ENCODE peak calls at places on chromosomes 2 and 18, in nine cellular contexts. G is transverse colon, H is HCT116, I is stomach, O is GM23338, A is suprapubic skin, M is endothelial cell of umbilical vein, J is spleen, U is breast epithelium. N is an unnamed sample.

GRCh38 chr2:229980440-229981184 is 58.3 kb downstream of the FBXO36 start:
- DNase-seq in H (no peak), M (peak; percentile 90), A (no peak), G (peak; percentile 25), U (no peak), J (peak; percentile 40), O (peak; percentile 67), I (peak; percentile 72), N (peak; percentile 90)

GRCh38 chr18:46622999-46623398 is 34.0 kb downstream of the LOXHD1 start:
- DNase-seq in A (no peak), J (no peak), H (no peak), U (no peak), I (no peak), M (no peak), G (no peak), O (no peak), N (no peak)

GRCh38 chr2:119823734-119824334 is 64.1 kb downstream of the PTPN4 start:
- DNase-seq in J (no peak), H (no peak), I (no peak), G (no peak), M (peak; percentile 65), O (peak; percentile 70), U (no peak), A (no peak), N (no peak)

GRCh38 chr2:26457695-26458364 is 20.1 kb downstream of the OTOF start:
- DNase-seq in U (peak; percentile 43), M (no peak), I (no peak), O (no peak), G (no peak), J (peak; percentile 64), A (no peak), H (no peak), N (no peak)

GRCh38 chr2:113218283-113219091 is 44.7 kb downstream of the PSD4 start:
- DNase-seq in G (peak; percentile 83), U (no peak), I (no peak), A (no peak), J (no peak), H (no peak), O (no peak), M (no peak), N (no peak)

GRCh38 chr18:44321868-44322590 is 358.7 kb upstream of the SETBP1 start:
- DNase-seq in U (no peak), G (no peak), O (no peak), J (no peak), A (no peak), H (no peak), M (no peak), I (no peak), N (no peak)

GRCh38 chr2:134260726-134261125 is 6.9 kb downstream of the MGAT5 start:
- DNase-seq in J (no peak), A (no peak), H (no peak), G (no peak), O (no peak), U (no peak), M (no peak), I (no peak), N (no peak)

GRCh38 chr2:228987441-228988155 is 283.5 kb downstream of the PID1 start:
- DNase-seq in M (no peak), A (no peak), I (no peak), U (no peak), H (no peak), G (no peak), O (no peak), J (no peak), N (no peak)

GRCh38 chr2:66236816-66237469 is 198.0 kb upstream of the MEIS1 start:
- DNase-seq in M (no peak), G (no peak), A (no peak), U (no peak), H (no peak), O (no peak), J (no peak), I (no peak), N (no peak)

GRCh38 chr2:207258191-207258991 is 92.6 kb upstream of the KLF7 start:
- DNase-seq in I (peak; percentile 61), O (no peak), J (no peak), H (no peak), M (peak; percentile 90), U (peak; percentile 67), A (no peak), G (peak; percentile 78), N (peak; percentile 84)

GRCh38 chr2:85713836-85714235 is 19.7 kb downstream of the GNLY start:
- DNase-seq in I (no peak), A (no peak), M (no peak), J (no peak), U (no peak), H (no peak), G (no peak), O (no peak), N (no peak)

GRCh38 chr2:165905854-165906253 is 47.7 kb downstream of the TTC21B start:
- DNase-seq in I (no peak), U (no peak), A (no peak), H (no peak), G (no peak), O (no peak), M (peak; percentile 75), J (no peak), N (no peak)

DNA sequence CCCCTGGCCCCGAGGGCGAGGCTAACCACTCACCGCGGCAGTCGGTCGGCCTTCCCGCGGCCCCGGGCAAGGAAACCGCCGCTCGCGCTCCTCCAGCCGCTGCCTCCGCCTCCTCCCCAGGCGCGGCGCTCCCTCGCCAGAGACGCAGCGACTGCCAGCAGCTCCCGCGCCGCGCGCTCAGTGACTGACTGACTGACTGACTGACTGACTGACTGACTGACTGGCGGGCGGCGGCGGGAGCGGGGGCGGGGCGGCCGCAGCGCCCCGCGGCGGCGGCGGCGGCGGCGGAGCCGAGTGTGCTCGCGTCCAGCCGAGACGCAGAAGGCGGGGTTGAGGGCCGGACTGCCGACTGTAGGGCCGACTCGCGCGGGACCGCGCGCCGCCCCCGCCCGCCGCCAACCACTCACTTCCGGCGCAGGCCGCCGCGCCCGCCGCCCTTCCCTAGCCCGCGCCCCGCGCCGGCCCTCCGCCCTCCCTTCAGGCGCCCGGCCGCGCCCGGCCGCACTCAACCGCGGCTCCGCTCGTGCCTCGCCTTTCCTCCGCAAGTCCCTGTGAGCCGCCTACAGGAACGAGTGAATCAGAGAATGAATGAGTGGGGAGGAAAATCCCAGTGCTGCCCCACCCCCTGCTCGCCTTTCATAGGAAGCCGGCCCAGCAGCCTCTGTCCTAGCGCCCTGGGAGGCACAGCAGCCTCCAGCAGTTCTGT is at the start of gene RAPH1:
- DNase-seq in O (peak; percentile 87), G (peak; percentile 90), U (peak; percentile 78), H (peak; percentile 57), A (peak; percentile 87), J (peak; percentile 88), I (peak; percentile 87), M (peak; percentile 85), N (peak; percentile 83)
- TF ChIP-seq POLR2AphosphoS5 in O (peak; percentile 67), G (peak; percentile 76), U (peak; percentile 26), H (peak; percentile 82), A (no peak), J (peak; percentile 81), I (peak; percentile 64), M (peak; percentile 91), N (peak; percentile 14)

GRCh38 chr2:205024822-205025518 is 479.7 kb downstream of the PARD3B start:
- DNase-seq in G (peak; percentile 13), O (no peak), H (peak; percentile 47), M (peak; percentile 96), J (no peak), A (no peak), I (peak; percentile 25), U (no peak), N (no peak)
- TF ChIP-seq POLR2AphosphoS5 in G (peak; percentile 55), O (no peak), H (no peak), M (peak; percentile 67), J (no peak), A (no peak), I (peak; percentile 89), U (no peak), N (no peak)

DNA sequence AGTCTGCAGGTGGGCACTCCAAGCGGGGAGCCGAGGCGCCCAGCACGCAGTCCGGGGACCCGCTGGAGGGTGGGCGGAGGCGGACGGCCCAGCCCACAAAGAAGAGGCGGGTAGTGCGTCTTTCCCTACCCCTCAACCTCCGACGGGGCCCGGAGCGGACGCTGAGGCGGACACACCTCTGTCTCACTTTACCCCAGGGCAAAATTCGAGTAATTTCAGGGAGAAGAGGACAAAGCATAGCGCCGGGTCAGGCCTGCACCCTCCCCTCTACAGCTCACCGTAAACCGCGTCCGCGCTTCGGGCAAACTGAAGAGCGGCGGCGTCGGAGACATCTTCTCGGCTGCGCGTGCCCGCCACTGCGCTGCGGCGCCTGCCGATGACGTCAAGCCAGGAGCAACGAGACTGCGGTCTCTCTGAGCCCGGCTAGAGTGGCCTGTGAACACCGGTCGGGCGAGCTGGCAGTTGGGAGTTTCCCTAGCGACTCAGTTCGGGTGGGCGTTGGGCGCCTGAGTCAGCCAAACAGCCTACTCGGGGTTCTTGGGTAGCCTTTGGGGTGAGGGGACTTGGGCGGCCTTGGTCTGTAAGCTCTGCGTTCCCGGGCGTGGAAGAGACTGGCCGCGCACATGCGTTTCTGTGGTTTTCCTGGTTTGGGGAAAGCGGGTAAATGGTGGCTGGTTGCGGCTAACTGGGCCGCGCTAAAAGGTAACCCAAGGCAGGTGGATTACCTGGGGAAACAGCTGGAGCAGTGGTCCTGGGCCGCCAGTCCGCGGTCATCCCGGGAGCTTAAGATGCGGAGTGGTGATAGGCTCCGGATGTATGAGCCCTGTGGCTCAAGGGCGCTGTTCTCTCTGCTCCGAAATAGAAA is at the start of gene THOC1:
- DNase-seq in G (peak; percentile 95), M (peak; percentile 93), I (peak; percentile 94), H (peak; percentile 60), A (peak; percentile 92), O (peak; percentile 97), J (peak; percentile 99), U (peak; percentile 85), N (peak; percentile 91)
- TF ChIP-seq POLR2AphosphoS5 in G (peak; percentile 94), M (peak; percentile 97), I (peak; percentile 98), H (peak; percentile 79), A (peak; percentile 86), O (peak; percentile 90), J (peak; percentile 98), U (peak; percentile 95), N (peak; percentile 96)

GRCh38 chr2:126836761-126837679 is 61.7 kb upstream of the TEX51 start:
- DNase-seq in G (no peak), M (no peak), I (no peak), J (peak; percentile 68), U (no peak), H (no peak), A (no peak), O (no peak), N (peak; percentile 2)

GRCh38 chr2:126843046-126843445 is 55.6 kb upstream of the TEX51 start:
- DNase-seq in H (no peak), I (no peak), G (no peak), A (no peak), U (no peak), J (no peak), O (no peak), M (no peak), N (no peak)

GRCh38 chr2:126837926-126838717 is 60.6 kb upstream of the TEX51 start:
- DNase-seq in M (no peak), H (no peak), G (no peak), A (no peak), O (no peak), U (no peak), I (no peak), J (peak; percentile 33), N (no peak)

GRCh38 chr2:126838718-126838985 is 60.0 kb upstream of the TEX51 start:
- DNase-seq in U (no peak), A (no peak), O (no peak), H (no peak), M (no peak), G (no peak), I (no peak), J (no peak), N (no peak)

DNA sequence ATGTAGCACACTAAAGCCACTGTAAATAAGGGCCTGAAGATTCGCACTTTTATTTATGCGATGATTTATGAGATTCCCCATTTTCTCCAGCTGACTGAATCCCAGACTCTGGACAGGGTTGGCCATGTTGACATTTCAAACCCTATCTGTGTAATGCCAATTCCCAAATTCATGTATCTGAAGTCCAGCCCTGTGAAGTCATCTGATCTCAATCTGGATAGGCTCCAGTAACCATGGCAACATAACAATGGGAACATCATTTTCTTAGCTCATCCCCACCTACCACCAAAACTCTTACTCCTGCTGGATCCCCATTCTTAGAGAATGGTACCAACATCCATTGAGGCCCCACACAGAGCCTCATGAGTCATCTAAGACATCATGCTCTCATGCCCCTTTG is 59.0 kb upstream of the TEX51 start:
- DNase-seq in J (no peak), U (no peak), H (no peak), O (peak; percentile 3), I (no peak), M (no peak), G (no peak), A (no peak), N (no peak)
- TF ChIP-seq POLR2AphosphoS5 in J (no peak), U (no peak), H (no peak), O (no peak), I (no peak), M (no peak), G (no peak), A (no peak), N (no peak)

N was measured in prostate gland.